ENCODE peak calls at places on chromosomes 16 and 17, in four cellular contexts. One of them, this sample, is unnamed.
A peak's percentile ranks its signal among the peaks of the same experiment; 100 is the strongest.

GRCh38 chr17:64547354-64547753 is 40.6 kb downstream of the CEP95 start:
- DNase-seq in endothelial cell of umbilical vein: no peak
- DNase-seq in GM06990: no peak
- DNase-seq in HS-5: no peak
- DNase-seq in this sample: no peak

GRCh38 chr16:52265446-52265861 is 281.5 kb downstream of the TOX3 start:
- DNase-seq in endothelial cell of umbilical vein: no peak
- DNase-seq in GM06990: no peak
- DNase-seq in HS-5: no peak
- DNase-seq in this sample: no peak

GRCh38 chr17:40113961-40114272 is 7.9 kb upstream of the MSL1 start:
- DNase-seq in endothelial cell of umbilical vein: no peak
- DNase-seq in GM06990: no peak
- DNase-seq in HS-5: no peak
- DNase-seq in this sample: no peak

GRCh38 chr17:50582741-50583140 is 22.2 kb downstream of the CACNA1G start:
- DNase-seq in endothelial cell of umbilical vein: no peak
- DNase-seq in GM06990: no peak
- DNase-seq in HS-5: no peak
- DNase-seq in this sample: no peak

GRCh38 chr16:194516-194915 is 14.3 kb downstream of the HBQ1 start:
- DNase-seq in endothelial cell of umbilical vein: no peak
- DNase-seq in GM06990: no peak
- DNase-seq in HS-5: no peak
- DNase-seq in this sample: no peak

GRCh38 chr16:66610111-66610820 is 5.8 kb downstream of the CMTM3 start:
- DNase-seq in endothelial cell of umbilical vein: no peak
- DNase-seq in GM06990: no peak
- DNase-seq in HS-5: no peak
- DNase-seq in this sample: no peak

GRCh38 chr16:57299719-57300386 is 15.4 kb upstream of the PLLP start:
- DNase-seq in endothelial cell of umbilical vein: peak; percentile 95
- DNase-seq in GM06990: peak; percentile 89
- DNase-seq in HS-5: peak; percentile 97
- DNase-seq in this sample: peak; percentile 50

GRCh38 chr16:31200821-31201510 is 1.6 kb downstream of the PYCARD start:
- DNase-seq in endothelial cell of umbilical vein: no peak
- DNase-seq in GM06990: no peak
- DNase-seq in HS-5: no peak
- DNase-seq in this sample: no peak

GRCh38 chr16:17173134-17173729 is 297.5 kb downstream of the XYLT1 start:
- DNase-seq in endothelial cell of umbilical vein: no peak
- DNase-seq in GM06990: no peak
- DNase-seq in HS-5: peak; percentile 67
- DNase-seq in this sample: no peak

GRCh38 chr16:17372383-17372782 is 98.4 kb downstream of the XYLT1 start:
- DNase-seq in endothelial cell of umbilical vein: no peak
- DNase-seq in GM06990: no peak
- DNase-seq in HS-5: no peak
- DNase-seq in this sample: no peak

GRCh38 chr17:8941520-8941919 is 24.0 kb downstream of the PIK3R5 start:
- DNase-seq in endothelial cell of umbilical vein: no peak
- DNase-seq in GM06990: peak; percentile 85
- DNase-seq in HS-5: no peak
- DNase-seq in this sample: no peak

GRCh38 chr17:17860761-17861107 is 23.9 kb upstream of the SREBF1 start:
- DNase-seq in endothelial cell of umbilical vein: no peak
- DNase-seq in GM06990: no peak
- DNase-seq in HS-5: no peak
- DNase-seq in this sample: no peak

GRCh38 chr17:42559076-42559475 is 2.9 kb upstream of the COASY start:
- DNase-seq in endothelial cell of umbilical vein: no peak
- DNase-seq in GM06990: no peak
- DNase-seq in HS-5: no peak
- DNase-seq in this sample: no peak

GRCh38 chr17:62791235-62792121 is 16.6 kb downstream of the MARCHF10 start:
- DNase-seq in endothelial cell of umbilical vein: no peak
- DNase-seq in GM06990: no peak
- DNase-seq in HS-5: peak; percentile 86
- DNase-seq in this sample: no peak

GRCh38 chr16:58451945-58452401 is 48.0 kb upstream of the NDRG4 start:
- DNase-seq in endothelial cell of umbilical vein: peak; percentile 73
- DNase-seq in GM06990: no peak
- DNase-seq in HS-5: peak; percentile 65
- DNase-seq in this sample: peak; percentile 46

GRCh38 chr17:2427910-2428309 is 27.1 kb upstream of the MNT start:
- DNase-seq in endothelial cell of umbilical vein: no peak
- DNase-seq in GM06990: no peak
- DNase-seq in HS-5: no peak
- DNase-seq in this sample: no peak

GRCh38 chr16:20348365-20349185 is 3.9 kb downstream of the UMOD start:
- DNase-seq in endothelial cell of umbilical vein: no peak
- DNase-seq in GM06990: peak; percentile 11
- DNase-seq in HS-5: no peak
- DNase-seq in this sample: no peak

GRCh38 chr16:9381399-9381798 is 290.0 kb downstream of the HAPSTR1 start:
- DNase-seq in endothelial cell of umbilical vein: no peak
- DNase-seq in GM06990: no peak
- DNase-seq in HS-5: no peak
- DNase-seq in this sample: no peak

GRCh38 chr16:70508752-70509151 is 14.6 kb downstream of the COG4 start:
- DNase-seq in endothelial cell of umbilical vein: peak; percentile 78
- DNase-seq in GM06990: no peak
- DNase-seq in HS-5: no peak
- DNase-seq in this sample: no peak

GRCh38 chr17:1720856-1721386 is 3.6 kb upstream of the WDR81 start:
- DNase-seq in endothelial cell of umbilical vein: peak; percentile 58
- DNase-seq in GM06990: no peak
- DNase-seq in HS-5: no peak
- DNase-seq in this sample: no peak

GRCh38 chr17:41775394-41776226 is 10.9 kb downstream of the JUP start:
- DNase-seq in endothelial cell of umbilical vein: no peak
- DNase-seq in GM06990: no peak
- DNase-seq in HS-5: no peak
- DNase-seq in this sample: no peak

GRCh38 chr16:19822534-19822933 is 62.1 kb downstream of the GPRC5B start:
- DNase-seq in endothelial cell of umbilical vein: no peak
- DNase-seq in GM06990: no peak
- DNase-seq in HS-5: no peak
- DNase-seq in this sample: no peak

GRCh38 chr17:80840011-80840410 is 151.6 kb upstream of the CHMP6 start:
- DNase-seq in endothelial cell of umbilical vein: no peak
- DNase-seq in GM06990: no peak
- DNase-seq in HS-5: no peak
- DNase-seq in this sample: no peak

GRCh38 chr17:55053855-55054254 is 85.3 kb downstream of the STXBP4 start:
- DNase-seq in endothelial cell of umbilical vein: peak; percentile 23
- DNase-seq in GM06990: no peak
- DNase-seq in HS-5: no peak
- DNase-seq in this sample: no peak

GRCh38 chr16:49589721-49590120 is 216.1 kb downstream of the C16orf78 start:
- DNase-seq in endothelial cell of umbilical vein: no peak
- DNase-seq in GM06990: no peak
- DNase-seq in HS-5: no peak
- DNase-seq in this sample: no peak

GRCh38 chr16:56679813-56680212 is 2.5 kb upstream of the MT1X start:
- DNase-seq in endothelial cell of umbilical vein: no peak
- DNase-seq in GM06990: no peak
- DNase-seq in HS-5: no peak
- DNase-seq in this sample: no peak

GRCh38 chr17:4492762-4493561 is 5.7 kb upstream of the SPNS2 start:
- DNase-seq in endothelial cell of umbilical vein: peak; percentile 54
- DNase-seq in GM06990: no peak
- DNase-seq in HS-5: no peak
- DNase-seq in this sample: no peak

GRCh38 chr16:35751191-35751941 is 2292.0 kb downstream of the TP53TG3F start:
- DNase-seq in endothelial cell of umbilical vein: no peak
- DNase-seq in GM06990: no peak
- DNase-seq in HS-5: no peak
- DNase-seq in this sample: no peak

GRCh38 chr16:29975134-29975538 is 1.5 kb downstream of the TAOK2 start:
- DNase-seq in endothelial cell of umbilical vein: no peak
- DNase-seq in GM06990: no peak
- DNase-seq in HS-5: no peak
- DNase-seq in this sample: no peak

GRCh38 chr16:10685709-10686108 is 9.0 kb downstream of the TEKT5 start:
- DNase-seq in endothelial cell of umbilical vein: no peak
- DNase-seq in GM06990: no peak
- DNase-seq in HS-5: no peak
- DNase-seq in this sample: no peak

GRCh38 chr16:8866118-8866883 is 2.5 kb downstream of the CARHSP1 start:
- DNase-seq in endothelial cell of umbilical vein: no peak
- DNase-seq in GM06990: no peak
- DNase-seq in HS-5: no peak
- DNase-seq in this sample: no peak

GRCh38 chr17:40363480-40363838 is 1.1 kb downstream of the GJD3 start:
- DNase-seq in endothelial cell of umbilical vein: peak; percentile 31
- DNase-seq in GM06990: no peak
- DNase-seq in HS-5: no peak
- DNase-seq in this sample: no peak

GRCh38 chr16:53995378-53995777 is 291.2 kb downstream of the IRX3 start:
- DNase-seq in endothelial cell of umbilical vein: no peak
- DNase-seq in GM06990: no peak
- DNase-seq in HS-5: no peak
- DNase-seq in this sample: no peak

GRCh38 chr16:79168321-79168720 is 432.2 kb downstream of the MAF start:
- DNase-seq in endothelial cell of umbilical vein: no peak
- DNase-seq in GM06990: no peak
- DNase-seq in HS-5: no peak
- DNase-seq in this sample: no peak